ENCODE peak calls at places on chromosomes 4 and X, in nine cellular contexts. T, F, W, Q, U, S, X, O and A are unnamed samples.

GRCh38 chrX:45006002-45006800 is 133.2 kb downstream of the KDM6A start:
- DNase-seq in Q (no peak), F (peak), T (peak), X (peak), O (no peak), W (no peak), U (no peak), S (peak), A (no peak)

GRCh38 chrX:18674417-18674787 is 2.5 kb upstream of the RS1 start:
- DNase-seq in U (no peak), W (no peak), X (no peak), F (no peak), T (no peak), Q (peak), O (no peak), S (no peak), A (no peak)

GRCh38 chr4:92629302-92629701 is 325.5 kb downstream of the GRID2 start:
- DNase-seq in Q (no peak), W (no peak), T (no peak), U (no peak), X (no peak), S (no peak), F (no peak), O (no peak), A (no peak)

GRCh38 chr4:85028910-85029309 is 62.4 kb upstream of the WDFY3 start:
- DNase-seq in Q (no peak), T (peak), F (peak), W (no peak), U (no peak), S (peak), O (peak), X (no peak), A (no peak)

GRCh38 chrX:23127586-23127985 is 127.8 kb downstream of the DDX53 start:
- DNase-seq in X (no peak), Q (no peak), T (no peak), F (no peak), O (no peak), S (no peak), U (no peak), W (no peak), A (no peak)

GRCh38 chrX:15500497-15500966 is at the start of gene BMX:
- DNase-seq in S (no peak), F (peak), Q (no peak), U (no peak), O (no peak), T (no peak), W (no peak), X (no peak), A (no peak)

GRCh38 chrX:12685541-12685940 is 105.7 kb upstream of the PRPS2 start:
- DNase-seq in U (no peak), X (no peak), F (peak), S (no peak), T (no peak), W (no peak), O (no peak), Q (no peak), A (no peak)

GRCh38 chr4:7511509-7511908 is 76.8 kb upstream of the PSAPL1 start:
- DNase-seq in Q (no peak), U (no peak), O (no peak), F (no peak), S (no peak), X (no peak), T (no peak), W (no peak), A (no peak)

GRCh38 chr4:153486281-153487151 is 20.4 kb downstream of the TMEM131L start:
- DNase-seq in W (peak), Q (no peak), O (no peak), X (peak), F (peak), U (no peak), T (peak), S (peak), A (no peak)

GRCh38 chrX:6777211-6778002 is 242.5 kb upstream of the VCX3A start:
- DNase-seq in O (no peak), F (no peak), T (no peak), S (no peak), W (no peak), U (no peak), Q (no peak), X (no peak), A (no peak)

GRCh38 chr4:2330119-2331042 is 68.5 kb upstream of the MXD4 start:
- DNase-seq in S (peak), U (no peak), O (peak), Q (peak), X (peak), W (peak), F (peak), T (peak), A (no peak)

GRCh38 chr4:2552806-2553205 is 16.4 kb downstream of the FAM193A start:
- DNase-seq in W (no peak), Q (no peak), S (no peak), O (no peak), U (no peak), T (no peak), X (no peak), F (no peak), A (no peak)

GRCh38 chr4:186946140-186946539 is 222.5 kb upstream of the FAT1 start:
- DNase-seq in T (no peak), Q (no peak), X (no peak), W (no peak), S (no peak), U (no peak), F (no peak), O (no peak), A (no peak)

GRCh38 chr4:85955614-85956295 is 404.1 kb downstream of the MAPK10 start:
- DNase-seq in S (no peak), F (no peak), X (peak), U (no peak), O (no peak), W (no peak), T (no peak), Q (no peak), A (no peak)

GRCh38 chr4:32775049-32775448 is 2054.9 kb downstream of the PCDH7 start:
- DNase-seq in W (no peak), U (peak), X (no peak), S (peak), F (peak), T (peak), Q (no peak), O (no peak), A (no peak)

GRCh38 chrX:111040377-111041017 is 55.5 kb upstream of the PAK3 start:
- DNase-seq in X (peak), Q (no peak), O (no peak), W (no peak), S (peak), F (peak), U (no peak), T (peak), A (no peak)

GRCh38 chr4:128311659-128312392 is 24.2 kb upstream of the PGRMC2 start:
- DNase-seq in O (no peak), X (no peak), T (no peak), S (no peak), F (no peak), U (no peak), Q (no peak), W (no peak), A (no peak)

GRCh38 chrX:8189096-8189830 is 18.2 kb upstream of the VCX2 start:
- DNase-seq in O (no peak), W (no peak), Q (no peak), T (no peak), U (no peak), X (peak), F (no peak), S (no peak), A (no peak)

GRCh38 chr4:30808266-30808665 is 88.1 kb downstream of the PCDH7 start:
- DNase-seq in O (no peak), W (no peak), T (no peak), U (no peak), F (no peak), X (no peak), Q (no peak), S (peak), A (no peak)

GRCh38 chrX:97229318-97229717 is 345.6 kb downstream of the RPA4 start:
- DNase-seq in X (no peak), Q (no peak), S (no peak), O (no peak), F (no peak), T (no peak), W (no peak), U (no peak), A (no peak)

GRCh38 chr4:48899950-48900349 is 6.6 kb downstream of the OCIAD2 start:
- DNase-seq in O (no peak), W (no peak), U (no peak), F (peak), S (peak), T (no peak), Q (no peak), X (no peak), A (no peak)

GRCh38 chrX:10077425-10078188 is 79.2 kb upstream of the CLCN4 start:
- DNase-seq in S (peak), U (no peak), O (no peak), T (no peak), Q (no peak), F (no peak), X (peak), W (no peak), A (no peak)

GRCh38 chr4:17494258-17494657 is 17.6 kb downstream of the QDPR start:
- DNase-seq in X (peak), O (peak), T (peak), F (peak), U (no peak), S (peak), Q (no peak), W (no peak), A (no peak)

GRCh38 chrX:111322231-111322855 is 52.1 kb upstream of the CAPN6 start:
- DNase-seq in W (no peak), F (no peak), U (no peak), T (no peak), X (no peak), O (no peak), S (peak), Q (no peak), A (no peak)

GRCh38 chr4:122716825-122717448 is 15.6 kb upstream of the BBS12 start:
- DNase-seq in T (peak), Q (peak), O (peak), F (peak), U (peak), X (peak), W (no peak), S (peak), A (peak)

GRCh38 chrX:96004386-96004785 is 680.3 kb upstream of the DIAPH2 start:
- DNase-seq in U (no peak), X (peak), S (peak), T (no peak), Q (no peak), F (peak), W (peak), O (no peak), A (no peak)

GRCh38 chr4:186190456-186191265 is 706 bp upstream of the CYP4V2 start:
- DNase-seq in W (no peak), T (no peak), S (peak), Q (peak), U (peak), X (peak), F (peak), O (no peak), A (peak)

GRCh38 chrX:13747836-13748235 is 13.3 kb downstream of the OFD1 start:
- DNase-seq in T (peak), W (peak), F (peak), U (peak), O (peak), X (no peak), Q (peak), S (peak), A (no peak)
- TF ChIP-seq CTCF in T (peak), W (peak), F (peak), U (peak), O (peak), X (peak), Q (no peak), S (peak), A (peak)

GRCh38 chr4:139606600-139607301 is 50.7 kb upstream of the SETD7 start:
- DNase-seq in X (no peak), Q (no peak), S (peak), O (no peak), U (no peak), W (no peak), T (peak), F (peak), A (no peak)
- TF ChIP-seq CTCF in X (no peak), Q (no peak), S (peak), O (no peak), U (no peak), W (no peak), T (no peak), F (peak), A (no peak)

GRCh38 chr4:12360391-12360790 is 931.7 kb upstream of the HS3ST1 start:
- DNase-seq in W (no peak), X (peak), Q (no peak), S (no peak), U (no peak), F (peak), T (no peak), O (no peak), A (no peak)

DNA sequence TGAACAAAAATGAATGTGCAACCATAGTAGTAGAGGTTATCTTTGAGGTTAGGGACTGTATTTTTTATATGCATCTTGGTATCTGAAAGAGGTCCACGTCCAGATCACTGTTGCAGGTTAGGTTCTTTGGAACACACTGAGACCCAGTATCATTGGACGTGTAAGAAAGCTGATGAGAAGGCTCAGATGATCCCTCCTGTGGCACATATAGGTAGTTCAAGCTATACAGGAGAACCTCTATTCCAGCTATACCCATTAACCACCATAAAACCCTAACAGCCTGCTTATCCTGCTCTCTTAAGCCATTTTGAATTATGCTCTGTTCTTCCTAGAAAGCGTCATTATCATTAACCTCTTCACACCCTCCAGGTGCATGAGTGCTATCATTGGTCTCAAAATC is 930.7 kb upstream of the HS3ST1 start:
- DNase-seq in O (no peak), Q (no peak), F (no peak), W (no peak), S (no peak), X (no peak), U (peak), T (no peak), A (no peak)
- TF ChIP-seq CTCF in O (no peak), Q (no peak), F (no peak), W (no peak), S (no peak), X (no peak), U (peak), T (no peak), A (no peak)

DNA sequence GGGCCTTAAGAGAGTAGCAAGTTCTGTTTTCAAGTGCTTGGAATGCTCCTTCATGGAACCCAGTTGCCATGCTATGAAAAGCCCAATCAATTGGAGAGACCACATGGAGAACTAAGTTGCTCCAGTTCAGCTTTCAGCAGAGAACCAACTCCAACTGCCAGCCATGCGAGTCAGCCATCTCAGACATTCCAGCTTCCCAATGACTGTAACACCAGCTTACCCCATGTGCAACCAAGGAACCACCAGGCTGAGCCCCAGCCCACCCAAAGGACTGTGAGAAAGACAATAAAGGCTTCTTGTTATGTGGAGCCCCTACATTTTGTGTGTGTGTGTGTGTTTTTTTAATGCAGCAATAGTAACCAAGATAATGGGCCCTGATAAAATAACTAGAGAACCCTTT is 34.9 kb upstream of the CCKAR start:
- DNase-seq in W (peak), T (no peak), U (no peak), O (no peak), Q (no peak), S (peak), F (peak), X (peak), A (no peak)
- TF ChIP-seq CTCF in W (no peak), T (no peak), U (no peak), O (no peak), Q (no peak), S (no peak), F (no peak), X (no peak), A (no peak)

GRCh38 chr4:93894995-93895394 is 66.4 kb downstream of the ATOH1 start:
- DNase-seq in X (no peak), Q (no peak), S (no peak), T (no peak), U (no peak), W (no peak), F (no peak), O (no peak), A (no peak)

GRCh38 chr4:93897559-93897958 is 69.0 kb downstream of the ATOH1 start:
- DNase-seq in S (peak), W (no peak), X (peak), U (no peak), T (peak), Q (no peak), F (no peak), O (no peak), A (no peak)
- TF ChIP-seq CTCF in S (no peak), W (no peak), X (peak), U (peak), T (peak), Q (no peak), F (no peak), O (no peak), A (no peak)